ENCODE peak calls at places on chromosome 19, in seven cellular contexts. L, Q, H, V, S, R and Y are unnamed samples.

GRCh38 chr19:15091918-15092753 is 10.1 kb downstream of the OR1I1 start:
- DNase-seq in L (peak), Q (no peak), H (no peak), V (peak), S (peak), R (peak), Y (peak)

GRCh38 chr19:48446579-48446978 is 796 bp downstream of the GRWD1 start:
- DNase-seq in L (no peak), Q (no peak), H (no peak), V (no peak), S (no peak), R (no peak), Y (no peak)

GRCh38 chr19:17023805-17024204 is 2.8 kb downstream of the CPAMD8 start:
- DNase-seq in L (no peak), Q (no peak), H (no peak), V (no peak), S (no peak), R (no peak), Y (no peak)

GRCh38 chr19:35585844-35586243 is at the start of gene PMIS2:
- DNase-seq in L (no peak), Q (no peak), H (no peak), V (peak), S (peak), R (peak), Y (peak)

GRCh38 chr19:40466219-40467006 is at the start of gene SPTBN4:
- DNase-seq in L (no peak), Q (no peak), H (peak), V (no peak), S (no peak), R (peak), Y (peak)

GRCh38 chr19:43555185-43555770 is 20.0 kb downstream of the XRCC1 start:
- DNase-seq in L (peak), Q (peak), H (peak), V (peak), S (peak), R (peak), Y (peak)

GRCh38 chr19:17496337-17496997 is 15.0 kb upstream of the PGLS start:
- DNase-seq in L (peak), Q (no peak), H (peak), V (peak), S (peak), R (peak), Y (peak)

GRCh38 chr19:5436101-5436947 is 18.9 kb upstream of the ZNRF4 start:
- DNase-seq in L (no peak), Q (peak), H (no peak), V (no peak), S (peak), R (peak), Y (no peak)

GRCh38 chr19:49533551-49534488 is 6.0 kb downstream of the RCN3 start:
- DNase-seq in L (peak), Q (no peak), H (peak), V (peak), S (peak), R (peak), Y (peak)

GRCh38 chr19:49335071-49335783 is at the start of gene CD37:
- DNase-seq in L (no peak), Q (no peak), H (no peak), V (peak), S (peak), R (no peak), Y (peak)

GRCh38 chr19:10919352-10920287 is 8.8 kb downstream of the YIPF2 start:
- DNase-seq in L (no peak), Q (no peak), H (no peak), V (no peak), S (no peak), R (no peak), Y (no peak)

GRCh38 chr19:45162464-45163143 is 1.8 kb upstream of the NKPD1 start:
- DNase-seq in L (peak), Q (no peak), H (no peak), V (no peak), S (no peak), R (no peak), Y (no peak)

GRCh38 chr19:15926484-15926883 is 7.8 kb downstream of the CYP4F11 start:
- DNase-seq in L (no peak), Q (no peak), H (peak), V (no peak), S (no peak), R (no peak), Y (no peak)

GRCh38 chr19:42487025-42487797 is 41.1 kb downstream of the CEACAM1 start:
- DNase-seq in L (no peak), Q (no peak), H (no peak), V (no peak), S (no peak), R (no peak), Y (peak)

GRCh38 chr19:44757057-44757734 is 8.7 kb downstream of the BCL3 start:
- DNase-seq in L (no peak), Q (no peak), H (no peak), V (no peak), S (peak), R (peak), Y (no peak)

GRCh38 chr19:6671960-6672359 is 2.0 kb upstream of the TNFSF14 start:
- DNase-seq in L (no peak), Q (no peak), H (no peak), V (peak), S (no peak), R (no peak), Y (no peak)

GRCh38 chr19:10122066-10122465 is 2.4 kb upstream of the EIF3G start:
- DNase-seq in L (no peak), Q (no peak), H (no peak), V (peak), S (no peak), R (no peak), Y (no peak)

GRCh38 chr19:14432817-14433453 is at the start of gene PKN1:
- DNase-seq in L (no peak), Q (no peak), H (peak), V (peak), S (peak), R (peak), Y (peak)

GRCh38 chr19:58560007-58560887 is 1.8 kb upstream of the UBE2M start:
- DNase-seq in L (no peak), Q (no peak), H (no peak), V (peak), S (no peak), R (no peak), Y (no peak)
- TF ChIP-seq CTCF in L (no peak), Q (no peak), H (no peak), V (no peak), S (no peak), R (no peak), Y (no peak)

GRCh38 chr19:4284974-4285373 is 5.9 kb downstream of the SHD start:
- DNase-seq in L (no peak), Q (no peak), H (no peak), V (no peak), S (no peak), R (no peak), Y (no peak)
- TF ChIP-seq CTCF in L (no peak), Q (no peak), H (no peak), V (no peak), S (no peak), R (no peak), Y (no peak)

GRCh38 chr19:506404-507285 is 652 bp upstream of the TPGS1 start:
- DNase-seq in L (peak), Q (peak), H (peak), V (peak), S (peak), R (peak), Y (peak)
- TF ChIP-seq CTCF in L (peak), Q (peak), H (peak), V (peak), S (peak), R (peak), Y (peak)

DNA sequence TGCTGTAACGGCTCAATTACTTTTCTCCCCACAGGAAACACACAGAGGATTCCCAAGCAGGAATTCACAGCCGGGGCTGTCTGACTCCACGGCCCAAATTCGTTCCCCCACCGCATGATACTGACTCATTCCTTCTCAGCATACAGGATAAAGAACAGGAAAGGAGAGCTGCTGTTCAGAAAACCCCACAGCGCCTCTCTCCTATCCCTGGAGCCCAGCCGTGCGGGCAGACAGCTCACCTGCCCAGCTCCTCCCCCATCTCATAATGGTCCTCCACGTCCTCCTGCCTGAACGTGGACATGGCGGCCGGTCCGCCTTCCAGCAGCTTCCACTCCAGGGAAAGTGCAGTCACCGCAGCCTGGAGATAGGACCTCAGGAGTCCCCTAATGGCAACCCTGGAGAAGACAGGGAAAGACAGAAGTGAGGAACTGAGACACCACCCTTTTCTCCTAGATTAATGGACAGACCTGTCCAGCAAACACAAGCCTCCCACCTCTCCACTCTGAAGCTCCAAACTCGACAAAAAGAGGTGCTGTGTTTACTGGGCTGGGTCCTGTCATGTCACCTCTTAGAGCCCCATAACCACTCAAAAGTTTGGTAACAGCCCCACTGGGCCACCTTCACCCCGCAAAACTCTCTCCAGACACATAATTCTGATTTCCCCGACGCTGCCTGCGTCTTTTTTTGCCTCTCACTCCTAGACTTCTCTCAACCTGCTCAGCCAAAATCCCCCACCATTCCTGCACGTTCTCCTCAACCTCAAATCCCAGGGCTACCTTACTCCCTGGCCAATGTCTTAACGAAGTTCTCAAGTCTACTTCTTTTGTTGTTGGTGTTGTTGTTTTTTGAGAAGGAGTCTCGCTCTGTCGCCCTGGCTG is 1.2 kb downstream of the DAPK3 start:
- DNase-seq in L (peak), Q (peak), H (peak), V (no peak), S (no peak), R (peak), Y (no peak)
- TF ChIP-seq CTCF in L (peak), Q (peak), H (no peak), V (no peak), S (peak), R (peak), Y (no peak)

GRCh38 chr19:3061214-3062161 is 807 bp downstream of the TLE5 start:
- DNase-seq in L (no peak), Q (no peak), H (peak), V (peak), S (peak), R (no peak), Y (peak)

GRCh38 chr19:3060852-3061182 is 1.5 kb downstream of the TLE5 start:
- DNase-seq in L (peak), Q (no peak), H (no peak), V (no peak), S (no peak), R (no peak), Y (no peak)

GRCh38 chr19:3064011-3064330 is 1.7 kb upstream of the TLE5 start:
- DNase-seq in L (no peak), Q (no peak), H (no peak), V (no peak), S (no peak), R (no peak), Y (no peak)

GRCh38 chr19:3059653-3060052 is 2.6 kb downstream of the TLE5 start:
- DNase-seq in L (no peak), Q (no peak), H (no peak), V (no peak), S (no peak), R (no peak), Y (no peak)

DNA sequence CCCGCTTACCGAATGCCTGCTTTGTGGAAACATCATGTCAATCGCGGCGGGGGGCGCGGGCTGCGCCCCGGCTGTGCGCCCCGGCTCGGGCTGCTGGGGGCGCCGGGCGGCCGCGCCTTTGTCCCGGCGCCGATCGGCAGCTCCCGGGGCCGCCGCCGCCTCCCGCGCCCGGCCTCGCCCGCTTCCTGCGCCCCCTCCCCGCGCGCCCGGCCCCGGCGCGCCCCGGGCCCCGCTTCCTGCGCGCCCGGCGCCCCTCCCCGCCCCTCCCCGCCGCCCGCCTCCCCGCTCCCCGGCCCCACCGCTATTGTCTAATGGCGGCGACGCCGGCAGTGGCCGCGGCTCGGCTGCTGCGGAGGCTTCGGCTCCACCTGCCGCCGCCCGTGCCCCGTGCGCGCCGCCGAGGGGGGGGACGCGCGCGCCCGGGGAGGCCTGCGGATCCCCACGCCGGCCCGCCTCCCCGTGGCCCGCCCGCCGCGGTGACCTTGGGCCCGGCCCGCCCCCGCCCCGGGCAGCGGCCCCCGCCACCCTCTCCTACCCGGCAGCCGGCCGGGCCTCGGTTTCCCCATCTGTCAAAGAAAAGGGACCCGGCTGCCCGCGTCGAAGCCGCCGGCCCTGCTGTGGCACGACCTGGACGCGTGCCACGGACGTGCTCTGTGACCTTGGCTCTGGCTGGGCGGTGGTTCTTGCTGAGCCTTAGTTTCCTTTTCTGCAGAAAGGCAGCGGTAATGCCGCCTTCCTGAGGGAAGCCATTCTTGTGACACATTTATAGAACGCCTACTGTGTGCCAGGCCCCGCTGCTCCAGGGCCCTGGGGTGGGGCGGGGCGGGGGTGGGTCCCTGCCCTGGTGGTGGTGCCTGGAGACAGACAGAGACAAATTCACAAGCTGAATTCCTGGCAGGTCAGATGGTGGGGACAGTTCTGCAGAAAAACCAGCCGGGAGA is at the start of gene TLE5:
- DNase-seq in L (no peak), Q (no peak), H (peak), V (peak), S (peak), R (peak), Y (peak)
- TF ChIP-seq CTCF in L (no peak), Q (no peak), H (no peak), V (no peak), S (no peak), R (no peak), Y (no peak)

GRCh38 chr19:1167687-1168561 is 6.1 kb downstream of the SBNO2 start:
- DNase-seq in L (no peak), Q (no peak), H (peak), V (no peak), S (no peak), R (no peak), Y (no peak)

GRCh38 chr19:1170938-1171754 is 2.9 kb downstream of the SBNO2 start:
- DNase-seq in L (peak), Q (no peak), H (no peak), V (no peak), S (no peak), R (no peak), Y (no peak)

GRCh38 chr19:1168562-1168873 is 5.5 kb downstream of the SBNO2 start:
- DNase-seq in L (no peak), Q (no peak), H (no peak), V (no peak), S (no peak), R (no peak), Y (no peak)

GRCh38 chr19:1169921-1170885 is 3.9 kb downstream of the SBNO2 start:
- DNase-seq in L (peak), Q (no peak), H (peak), V (no peak), S (no peak), R (no peak), Y (no peak)

GRCh38 chr19:1168877-1169791 is 4.9 kb downstream of the SBNO2 start:
- DNase-seq in L (peak), Q (no peak), H (peak), V (no peak), S (no peak), R (peak), Y (no peak)
- TF ChIP-seq CTCF in L (peak), Q (no peak), H (no peak), V (no peak), S (no peak), R (no peak), Y (no peak)

GRCh38 chr19:55606817-55607216 is 1.4 kb downstream of the ZNF865 start:
- DNase-seq in L (no peak), Q (no peak), H (no peak), V (no peak), S (no peak), R (no peak), Y (no peak)

GRCh38 chr19:55605207-55605636 is 225 bp upstream of the ZNF865 start:
- DNase-seq in L (peak), Q (peak), H (peak), V (peak), S (peak), R (peak), Y (peak)

GRCh38 chr19:55603581-55604292 is 1.7 kb upstream of the ZNF865 start:
- DNase-seq in L (no peak), Q (no peak), H (no peak), V (no peak), S (no peak), R (no peak), Y (no peak)

GRCh38 chr19:55605637-55606470 is at the start of gene ZNF865:
- DNase-seq in L (peak), Q (no peak), H (peak), V (peak), S (peak), R (peak), Y (peak)

DNA sequence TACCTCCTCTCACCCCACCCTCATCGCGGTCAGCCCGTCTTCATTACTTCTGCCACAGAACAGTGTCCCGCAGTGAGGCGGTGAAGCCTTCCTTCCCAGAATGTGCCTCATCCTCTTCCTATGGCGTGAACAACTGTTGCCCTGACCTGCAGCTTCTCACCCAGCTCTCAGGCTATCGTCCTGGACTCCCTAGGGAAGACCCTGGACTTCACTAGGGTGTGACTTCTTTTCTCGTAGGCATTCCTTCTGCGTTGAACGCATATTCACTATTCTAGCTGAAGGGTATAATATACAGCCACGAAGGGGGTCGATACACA is 982 bp downstream of the ZNF865 start:
- DNase-seq in L (no peak), Q (no peak), H (no peak), V (no peak), S (no peak), R (no peak), Y (no peak)
- TF ChIP-seq CTCF in L (no peak), Q (no peak), H (no peak), V (no peak), S (no peak), R (no peak), Y (peak)

DNA sequence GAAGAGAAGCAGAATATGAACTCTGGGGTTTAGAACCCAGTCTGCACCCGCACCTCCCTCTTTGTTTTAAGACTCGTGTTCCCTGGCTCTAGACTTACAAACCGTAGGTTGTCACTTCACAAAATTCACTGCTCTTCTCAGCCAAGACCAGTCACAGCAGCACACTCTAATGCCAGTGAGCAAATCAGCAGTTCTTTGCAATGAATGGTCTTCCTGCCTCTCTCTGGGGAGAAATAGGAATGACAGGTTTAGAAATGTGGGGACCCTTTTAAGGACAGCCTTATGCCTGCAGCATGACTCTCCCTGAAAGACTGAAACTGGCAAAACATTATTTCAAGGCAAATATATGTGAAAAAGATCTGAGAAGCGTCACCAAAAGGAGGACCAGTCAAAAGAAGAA is 156.9 kb downstream of the KCTD15 start:
- DNase-seq in L (no peak), Q (no peak), H (no peak), V (no peak), S (no peak), R (no peak), Y (no peak)
- TF ChIP-seq CTCF in L (peak), Q (no peak), H (no peak), V (no peak), S (no peak), R (no peak), Y (no peak)

GRCh38 chr19:54189020-54189667 is at the start of gene MBOAT7:
- DNase-seq in L (no peak), Q (no peak), H (no peak), V (no peak), S (peak), R (peak), Y (no peak)
- TF ChIP-seq CTCF in L (peak), Q (peak), H (peak), V (no peak), S (peak), R (no peak), Y (no peak)